ENCODE peak calls at places on chromosomes 1 and 21, in eight cellular contexts. One of them, this sample, is unnamed. For H3K9me3, the result is how much of the 10 kb centered on the place peaks cover.

GRCh38 chr1:66197785-66198184 is 336.2 kb upstream of the SGIP1 start:
- DNase-seq in left ventricle myocardium inferior: no peak
- DNase-seq in tibial nerve: no peak
- DNase-seq in OCI-LY7: no peak
- DNase-seq in effector memory CD4-positive, alpha-beta T cell: no peak
- DNase-seq in mesenchymal stem cell: no peak
- DNase-seq in CD8-positive, alpha-beta memory T cell: no peak
- DNase-seq in mammary epithelial cell: no peak
- DNase-seq in this sample: no peak

GRCh38 chr21:43988016-43988415 is 24.1 kb upstream of the TRAPPC10 start:
- DNase-seq in OCI-LY7: no peak
- DNase-seq in left ventricle myocardium inferior: no peak
- DNase-seq in tibial nerve: no peak
- DNase-seq in CD8-positive, alpha-beta memory T cell: no peak
- DNase-seq in mammary epithelial cell: no peak
- DNase-seq in effector memory CD4-positive, alpha-beta T cell: no peak
- DNase-seq in mesenchymal stem cell: no peak
- DNase-seq in this sample: no peak

GRCh38 chr1:65175171-65176070 is 27.4 kb downstream of the AK4 start:
- DNase-seq in left ventricle myocardium inferior: peak
- DNase-seq in mammary epithelial cell: no peak
- DNase-seq in effector memory CD4-positive, alpha-beta T cell: no peak
- DNase-seq in mesenchymal stem cell: no peak
- DNase-seq in CD8-positive, alpha-beta memory T cell: no peak
- DNase-seq in OCI-LY7: no peak
- DNase-seq in tibial nerve: no peak
- DNase-seq in this sample: no peak

GRCh38 chr1:156233421-156234127 is 8.4 kb upstream of the BGLAP start:
- DNase-seq in mammary epithelial cell: no peak
- DNase-seq in effector memory CD4-positive, alpha-beta T cell: no peak
- DNase-seq in OCI-LY7: no peak
- DNase-seq in tibial nerve: no peak
- DNase-seq in CD8-positive, alpha-beta memory T cell: no peak
- DNase-seq in left ventricle myocardium inferior: no peak
- DNase-seq in mesenchymal stem cell: peak
- DNase-seq in this sample: no peak

GRCh38 chr1:24302209-24302611 is 16.9 kb upstream of the GRHL3 start:
- DNase-seq in tibial nerve: no peak
- DNase-seq in mesenchymal stem cell: no peak
- DNase-seq in mammary epithelial cell: no peak
- DNase-seq in effector memory CD4-positive, alpha-beta T cell: no peak
- DNase-seq in OCI-LY7: no peak
- DNase-seq in CD8-positive, alpha-beta memory T cell: no peak
- DNase-seq in left ventricle myocardium inferior: no peak
- DNase-seq in this sample: no peak

GRCh38 chr1:40185951-40186864 is 25.0 kb downstream of the RLF start:
- DNase-seq in mesenchymal stem cell: peak
- DNase-seq in tibial nerve: no peak
- DNase-seq in left ventricle myocardium inferior: no peak
- DNase-seq in mammary epithelial cell: peak
- DNase-seq in CD8-positive, alpha-beta memory T cell: peak
- DNase-seq in effector memory CD4-positive, alpha-beta T cell: no peak
- DNase-seq in OCI-LY7: peak
- DNase-seq in this sample: no peak

GRCh38 chr1:169460193-169460833 is 25.4 kb downstream of the SLC19A2 start:
- DNase-seq in mammary epithelial cell: no peak
- DNase-seq in tibial nerve: no peak
- DNase-seq in CD8-positive, alpha-beta memory T cell: no peak
- DNase-seq in mesenchymal stem cell: no peak
- DNase-seq in effector memory CD4-positive, alpha-beta T cell: no peak
- DNase-seq in left ventricle myocardium inferior: no peak
- DNase-seq in OCI-LY7: no peak
- DNase-seq in this sample: no peak

GRCh38 chr1:55927934-55928333 is 651.4 kb downstream of the PLPP3 start:
- DNase-seq in effector memory CD4-positive, alpha-beta T cell: no peak
- DNase-seq in tibial nerve: no peak
- DNase-seq in left ventricle myocardium inferior: no peak
- DNase-seq in mesenchymal stem cell: peak
- DNase-seq in CD8-positive, alpha-beta memory T cell: no peak
- DNase-seq in OCI-LY7: no peak
- DNase-seq in mammary epithelial cell: no peak
- DNase-seq in this sample: no peak

GRCh38 chr1:14511281-14511680 is 87.2 kb upstream of the KAZN start:
- DNase-seq in effector memory CD4-positive, alpha-beta T cell: no peak
- DNase-seq in mammary epithelial cell: no peak
- DNase-seq in CD8-positive, alpha-beta memory T cell: no peak
- DNase-seq in OCI-LY7: no peak
- DNase-seq in left ventricle myocardium inferior: no peak
- DNase-seq in tibial nerve: no peak
- DNase-seq in mesenchymal stem cell: no peak
- DNase-seq in this sample: no peak

GRCh38 chr1:21836729-21837128 is 24.7 kb downstream of the LDLRAD2 start:
- DNase-seq in mammary epithelial cell: no peak
- DNase-seq in effector memory CD4-positive, alpha-beta T cell: no peak
- DNase-seq in OCI-LY7: no peak
- DNase-seq in left ventricle myocardium inferior: no peak
- DNase-seq in tibial nerve: no peak
- DNase-seq in CD8-positive, alpha-beta memory T cell: no peak
- DNase-seq in mesenchymal stem cell: no peak
- DNase-seq in this sample: no peak

GRCh38 chr1:182054698-182055326 is 6.7 kb downstream of the ZNF648 start:
- DNase-seq in left ventricle myocardium inferior: no peak
- DNase-seq in CD8-positive, alpha-beta memory T cell: peak
- DNase-seq in mammary epithelial cell: peak
- DNase-seq in OCI-LY7: peak
- DNase-seq in tibial nerve: peak
- DNase-seq in effector memory CD4-positive, alpha-beta T cell: no peak
- DNase-seq in mesenchymal stem cell: no peak
- DNase-seq in this sample: peak

DNA sequence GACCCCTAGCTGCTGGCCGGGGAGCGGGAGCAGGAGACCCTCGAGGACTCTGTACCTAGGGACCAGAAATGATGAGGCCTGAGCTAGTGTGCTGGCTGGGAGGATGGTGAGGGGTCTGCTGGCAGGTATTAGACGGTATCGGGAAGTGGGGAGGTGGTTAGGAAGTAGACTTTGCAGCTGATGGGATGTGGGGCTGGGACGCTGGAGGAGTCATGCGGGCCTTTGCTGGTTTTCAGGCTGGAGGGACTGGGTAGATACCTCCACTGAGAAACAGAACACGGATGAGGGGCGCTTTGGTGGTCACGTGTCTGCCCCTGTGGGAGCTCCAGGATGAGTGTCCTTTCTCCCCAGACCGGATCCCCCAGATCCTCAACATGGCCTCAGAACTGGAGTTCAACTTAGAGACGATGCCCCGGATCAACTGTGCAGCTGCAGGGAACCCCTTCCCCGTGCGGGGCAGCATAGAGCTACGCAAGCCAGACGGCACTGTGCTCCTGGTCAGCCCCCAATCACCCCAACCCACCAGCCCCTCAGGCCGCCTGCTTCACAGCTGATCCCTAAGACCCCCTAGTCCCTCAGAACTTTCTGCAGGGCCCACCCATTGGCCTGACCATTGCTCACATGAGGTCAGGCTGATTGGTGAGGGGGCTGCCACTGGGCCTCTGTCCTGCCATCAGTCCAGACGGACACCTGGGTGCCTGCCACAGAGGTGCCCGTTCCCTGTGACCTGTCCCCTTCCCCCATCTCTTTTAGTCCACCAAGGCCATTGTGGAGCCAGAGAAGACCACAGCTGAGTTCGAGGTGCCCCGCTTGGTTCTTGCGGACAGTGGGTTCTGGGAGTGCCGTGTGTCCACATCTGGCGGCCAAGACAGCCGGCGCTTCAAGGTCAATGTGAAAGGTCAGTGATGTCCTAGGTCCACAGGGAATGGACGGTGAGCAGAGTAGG is 8.1 kb downstream of the TIE1 start:
- DNase-seq in effector memory CD4-positive, alpha-beta T cell: no peak
- DNase-seq in OCI-LY7: no peak
- DNase-seq in left ventricle myocardium inferior: no peak
- DNase-seq in tibial nerve: no peak
- DNase-seq in CD8-positive, alpha-beta memory T cell: no peak
- DNase-seq in mesenchymal stem cell: no peak
- DNase-seq in mammary epithelial cell: no peak
- DNase-seq in this sample: no peak
- H3K4me3 ChIP-seq in effector memory CD4-positive, alpha-beta T cell: no peak
- H3K4me3 ChIP-seq in OCI-LY7: no peak
- H3K4me3 ChIP-seq in left ventricle myocardium inferior: no peak
- H3K4me3 ChIP-seq in tibial nerve: no peak
- H3K4me3 ChIP-seq in CD8-positive, alpha-beta memory T cell: no peak
- H3K4me3 ChIP-seq in mesenchymal stem cell: no peak
- H3K4me3 ChIP-seq in mammary epithelial cell: no peak
- H3K4me3 ChIP-seq in this sample: no peak

DNA sequence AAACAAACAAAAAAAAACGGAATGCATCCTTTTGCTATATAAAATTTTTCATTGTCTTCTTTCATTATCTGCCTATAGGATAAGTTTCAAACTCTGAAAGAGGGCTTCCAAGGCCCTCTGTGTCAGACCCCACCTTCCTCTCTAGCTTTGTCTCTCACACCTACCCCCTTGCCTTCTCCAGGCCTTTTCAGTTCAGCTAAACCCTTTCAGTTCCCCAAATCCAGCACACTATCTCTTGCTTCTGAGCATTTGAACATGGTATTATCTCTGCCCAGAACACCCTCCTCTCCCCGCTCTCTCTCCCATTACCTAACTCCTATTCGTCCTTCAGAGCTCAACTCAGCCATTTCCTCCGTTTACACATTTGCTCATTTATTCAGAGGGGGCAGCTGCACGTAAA is 35.7 kb downstream of the C1orf216 start:
- DNase-seq in effector memory CD4-positive, alpha-beta T cell: no peak
- DNase-seq in OCI-LY7: peak
- DNase-seq in mammary epithelial cell: no peak
- DNase-seq in tibial nerve: no peak
- DNase-seq in mesenchymal stem cell: no peak
- DNase-seq in CD8-positive, alpha-beta memory T cell: no peak
- DNase-seq in left ventricle myocardium inferior: no peak
- DNase-seq in this sample: no peak
- H3K27ac ChIP-seq in effector memory CD4-positive, alpha-beta T cell: no peak
- H3K27ac ChIP-seq in OCI-LY7: no peak
- H3K27ac ChIP-seq in mammary epithelial cell: no peak
- H3K27ac ChIP-seq in tibial nerve: no peak
- H3K27ac ChIP-seq in mesenchymal stem cell: no peak
- H3K27ac ChIP-seq in CD8-positive, alpha-beta memory T cell: no peak
- H3K27ac ChIP-seq in left ventricle myocardium inferior: no peak
- H3K27ac ChIP-seq in this sample: no peak

GRCh38 chr1:227622739-227623475 is 59.6 kb downstream of the ZNF678 start:
- DNase-seq in effector memory CD4-positive, alpha-beta T cell: no peak
- DNase-seq in CD8-positive, alpha-beta memory T cell: no peak
- DNase-seq in left ventricle myocardium inferior: no peak
- DNase-seq in OCI-LY7: no peak
- DNase-seq in mesenchymal stem cell: no peak
- DNase-seq in tibial nerve: no peak
- DNase-seq in mammary epithelial cell: no peak
- DNase-seq in this sample: no peak

GRCh38 chr1:227621211-227621610 is 57.9 kb downstream of the ZNF678 start:
- DNase-seq in effector memory CD4-positive, alpha-beta T cell: no peak
- DNase-seq in tibial nerve: no peak
- DNase-seq in left ventricle myocardium inferior: no peak
- DNase-seq in mammary epithelial cell: no peak
- DNase-seq in CD8-positive, alpha-beta memory T cell: no peak
- DNase-seq in OCI-LY7: no peak
- DNase-seq in mesenchymal stem cell: no peak
- DNase-seq in this sample: no peak
- H3K9me3 ChIP-seq in effector memory CD4-positive, alpha-beta T cell: under half
- H3K9me3 ChIP-seq in tibial nerve: under half
- H3K9me3 ChIP-seq in left ventricle myocardium inferior: half or more
- H3K9me3 ChIP-seq in mammary epithelial cell: under half
- H3K9me3 ChIP-seq in CD8-positive, alpha-beta memory T cell: under half
- H3K9me3 ChIP-seq in OCI-LY7: under half
- H3K9me3 ChIP-seq in mesenchymal stem cell: half or more
- H3K9me3 ChIP-seq in this sample: under half

DNA sequence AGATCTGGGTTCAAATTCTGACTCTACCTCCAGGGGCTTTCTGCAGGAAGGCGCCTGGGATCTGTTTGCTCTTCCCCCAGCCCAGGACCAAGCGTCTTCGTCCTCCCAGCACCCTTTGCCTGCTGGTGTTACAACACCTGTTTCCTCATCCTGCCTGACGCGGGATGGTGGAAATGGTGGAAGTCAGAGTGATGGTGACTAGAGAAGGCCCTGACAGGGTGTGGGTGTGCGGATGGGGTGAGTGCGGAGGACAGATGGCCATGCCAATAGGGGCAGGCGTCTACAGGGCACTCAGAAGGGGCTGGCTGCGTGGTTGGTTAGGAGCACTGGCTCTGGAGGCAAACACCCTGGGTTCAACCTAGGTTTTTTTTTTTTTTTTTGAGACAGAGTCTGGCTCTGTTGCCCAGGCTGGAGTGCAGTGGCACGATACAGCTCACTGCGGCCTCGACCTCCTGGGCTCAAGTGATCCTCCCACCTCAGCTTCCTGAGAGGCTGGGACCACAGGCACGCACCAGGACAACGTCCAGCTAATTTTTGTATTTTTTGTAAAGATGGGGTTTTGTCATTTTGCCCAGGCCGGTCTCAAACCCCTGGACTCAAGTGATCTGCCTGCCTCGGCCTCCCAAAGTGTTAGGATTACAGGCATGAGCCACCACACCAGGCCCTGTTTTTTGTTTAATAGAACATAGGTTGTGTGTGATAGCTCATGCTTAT is 1.5 kb downstream of the THEMIS2 start:
- DNase-seq in left ventricle myocardium inferior: no peak
- DNase-seq in CD8-positive, alpha-beta memory T cell: no peak
- DNase-seq in tibial nerve: no peak
- DNase-seq in mesenchymal stem cell: no peak
- DNase-seq in effector memory CD4-positive, alpha-beta T cell: no peak
- DNase-seq in OCI-LY7: no peak
- DNase-seq in mammary epithelial cell: no peak
- DNase-seq in this sample: no peak
- H3K4me3 ChIP-seq in left ventricle myocardium inferior: peak
- H3K4me3 ChIP-seq in CD8-positive, alpha-beta memory T cell: peak
- H3K4me3 ChIP-seq in tibial nerve: no peak
- H3K4me3 ChIP-seq in mesenchymal stem cell: peak
- H3K4me3 ChIP-seq in effector memory CD4-positive, alpha-beta T cell: peak
- H3K4me3 ChIP-seq in OCI-LY7: peak
- H3K4me3 ChIP-seq in mammary epithelial cell: no peak
- H3K4me3 ChIP-seq in this sample: peak

DNA sequence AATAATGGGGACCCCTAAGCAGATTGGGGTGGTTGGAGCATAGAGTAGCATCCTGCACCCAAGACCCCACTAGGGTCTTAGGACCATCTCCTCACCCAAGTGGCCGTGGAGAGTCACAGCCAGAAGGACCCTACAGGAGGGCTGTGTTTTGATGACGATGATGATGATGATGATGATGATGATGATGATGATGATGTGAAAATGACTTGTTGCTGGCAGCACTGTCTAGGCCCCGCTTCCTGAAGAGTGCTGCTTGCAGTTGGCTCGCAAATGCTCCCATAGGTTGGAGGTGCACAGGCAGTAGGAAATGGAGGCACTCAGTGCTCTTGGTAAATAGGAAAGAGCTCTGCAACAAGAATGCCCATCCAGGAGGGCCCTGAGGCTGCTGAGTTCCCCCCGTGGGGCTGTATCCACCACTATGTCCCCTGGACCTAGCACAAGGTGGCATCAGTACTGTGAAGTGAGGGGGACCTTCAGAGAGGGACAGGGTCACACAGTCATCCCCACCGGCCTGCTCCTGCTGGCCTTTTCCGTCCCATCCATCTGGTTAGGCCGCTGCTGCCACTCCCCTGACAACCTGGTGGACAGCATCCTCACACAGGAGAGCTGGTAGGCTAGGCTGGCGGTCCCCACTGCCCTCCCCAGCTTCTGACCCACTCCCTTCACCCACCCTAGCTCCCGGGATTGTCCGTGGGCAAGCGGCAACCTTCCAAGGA is 139.6 kb downstream of the FOXD2 start:
- DNase-seq in mesenchymal stem cell: no peak
- DNase-seq in CD8-positive, alpha-beta memory T cell: no peak
- DNase-seq in left ventricle myocardium inferior: no peak
- DNase-seq in OCI-LY7: no peak
- DNase-seq in mammary epithelial cell: no peak
- DNase-seq in effector memory CD4-positive, alpha-beta T cell: no peak
- DNase-seq in tibial nerve: no peak
- DNase-seq in this sample: no peak
- H3K27ac ChIP-seq in mesenchymal stem cell: no peak
- H3K27ac ChIP-seq in CD8-positive, alpha-beta memory T cell: no peak
- H3K27ac ChIP-seq in left ventricle myocardium inferior: peak
- H3K27ac ChIP-seq in OCI-LY7: no peak
- H3K27ac ChIP-seq in mammary epithelial cell: no peak
- H3K27ac ChIP-seq in effector memory CD4-positive, alpha-beta T cell: no peak
- H3K27ac ChIP-seq in tibial nerve: peak
- H3K27ac ChIP-seq in this sample: no peak

This sample was measured in CD8-positive, alpha-beta T cell.